ENCODE peak calls at places on chromosomes 6 and 20, in ten cellular contexts. One of them, this sample, is unnamed. For H3K4me1, the result is how much of the 10 kb centered on the place peaks cover.

GRCh38 chr20:57577679-57578475 is 17.0 kb downstream of the PCK1 start:
- DNase-seq in CD4-positive, alpha-beta memory T cell: no peak
- DNase-seq in SJSA1: no peak
- DNase-seq in lower lobe of right lung: no peak
- DNase-seq in neuronal stem cell: no peak
- DNase-seq in ascending aorta: no peak
- DNase-seq in aorta: no peak
- DNase-seq in fibroblast of lung: no peak
- DNase-seq in thoracic aorta: no peak
- DNase-seq in kidney: no peak
- DNase-seq in this sample: peak

GRCh38 chr6:122381494-122382083 is 17.9 kb upstream of the HSF2 start:
- DNase-seq in CD4-positive, alpha-beta memory T cell: peak
- DNase-seq in SJSA1: peak
- DNase-seq in lower lobe of right lung: no peak
- DNase-seq in neuronal stem cell: peak
- DNase-seq in ascending aorta: peak
- DNase-seq in aorta: peak
- DNase-seq in fibroblast of lung: peak
- DNase-seq in thoracic aorta: no peak
- DNase-seq in kidney: no peak
- DNase-seq in this sample: no peak

GRCh38 chr6:121093928-121094327 is 240.4 kb downstream of the TBC1D32 start:
- DNase-seq in CD4-positive, alpha-beta memory T cell: no peak
- DNase-seq in SJSA1: no peak
- DNase-seq in lower lobe of right lung: no peak
- DNase-seq in neuronal stem cell: no peak
- DNase-seq in ascending aorta: no peak
- DNase-seq in aorta: no peak
- DNase-seq in fibroblast of lung: peak
- DNase-seq in thoracic aorta: no peak
- DNase-seq in kidney: no peak
- DNase-seq in this sample: no peak

GRCh38 chr6:20583447-20583806 is 49.2 kb downstream of the CDKAL1 start:
- DNase-seq in CD4-positive, alpha-beta memory T cell: no peak
- DNase-seq in SJSA1: no peak
- DNase-seq in lower lobe of right lung: no peak
- DNase-seq in neuronal stem cell: no peak
- DNase-seq in ascending aorta: no peak
- DNase-seq in aorta: no peak
- DNase-seq in fibroblast of lung: no peak
- DNase-seq in thoracic aorta: no peak
- DNase-seq in kidney: no peak
- DNase-seq in this sample: no peak

GRCh38 chr20:50190251-50191064 is at the start of gene CEBPB:
- DNase-seq in CD4-positive, alpha-beta memory T cell: peak
- DNase-seq in SJSA1: peak
- DNase-seq in lower lobe of right lung: peak
- DNase-seq in neuronal stem cell: peak
- DNase-seq in ascending aorta: peak
- DNase-seq in aorta: peak
- DNase-seq in fibroblast of lung: peak
- DNase-seq in thoracic aorta: peak
- DNase-seq in kidney: peak
- DNase-seq in this sample: peak

GRCh38 chr6:9851541-9852380 is 563.1 kb downstream of the TFAP2A start:
- DNase-seq in CD4-positive, alpha-beta memory T cell: no peak
- DNase-seq in SJSA1: no peak
- DNase-seq in lower lobe of right lung: no peak
- DNase-seq in neuronal stem cell: no peak
- DNase-seq in ascending aorta: no peak
- DNase-seq in aorta: no peak
- DNase-seq in fibroblast of lung: no peak
- DNase-seq in thoracic aorta: no peak
- DNase-seq in kidney: no peak
- DNase-seq in this sample: no peak

GRCh38 chr6:116969211-116969863 is 92.3 kb downstream of the RFX6 start:
- DNase-seq in CD4-positive, alpha-beta memory T cell: no peak
- DNase-seq in SJSA1: peak
- DNase-seq in lower lobe of right lung: no peak
- DNase-seq in neuronal stem cell: peak
- DNase-seq in ascending aorta: no peak
- DNase-seq in aorta: no peak
- DNase-seq in fibroblast of lung: peak
- DNase-seq in thoracic aorta: no peak
- DNase-seq in kidney: no peak
- DNase-seq in this sample: no peak

GRCh38 chr6:25670793-25671513 is 18.9 kb downstream of the SCGN start:
- DNase-seq in CD4-positive, alpha-beta memory T cell: no peak
- DNase-seq in SJSA1: no peak
- DNase-seq in lower lobe of right lung: no peak
- DNase-seq in neuronal stem cell: no peak
- DNase-seq in ascending aorta: no peak
- DNase-seq in aorta: no peak
- DNase-seq in fibroblast of lung: no peak
- DNase-seq in thoracic aorta: no peak
- DNase-seq in kidney: no peak
- DNase-seq in this sample: no peak

GRCh38 chr6:15922510-15923307 is 206.2 kb upstream of the MYLIP start:
- DNase-seq in CD4-positive, alpha-beta memory T cell: no peak
- DNase-seq in SJSA1: no peak
- DNase-seq in lower lobe of right lung: no peak
- DNase-seq in neuronal stem cell: no peak
- DNase-seq in ascending aorta: no peak
- DNase-seq in aorta: peak
- DNase-seq in fibroblast of lung: no peak
- DNase-seq in thoracic aorta: no peak
- DNase-seq in kidney: no peak
- DNase-seq in this sample: no peak

GRCh38 chr6:11083491-11083890 is 10.1 kb upstream of the SMIM13 start:
- DNase-seq in CD4-positive, alpha-beta memory T cell: no peak
- DNase-seq in SJSA1: no peak
- DNase-seq in lower lobe of right lung: no peak
- DNase-seq in neuronal stem cell: no peak
- DNase-seq in ascending aorta: no peak
- DNase-seq in aorta: no peak
- DNase-seq in fibroblast of lung: peak
- DNase-seq in thoracic aorta: no peak
- DNase-seq in kidney: no peak
- DNase-seq in this sample: no peak

GRCh38 chr6:52982680-52983079 is 12.4 kb downstream of the GSTA4 start:
- DNase-seq in CD4-positive, alpha-beta memory T cell: no peak
- DNase-seq in SJSA1: no peak
- DNase-seq in lower lobe of right lung: no peak
- DNase-seq in neuronal stem cell: no peak
- DNase-seq in ascending aorta: no peak
- DNase-seq in aorta: no peak
- DNase-seq in fibroblast of lung: no peak
- DNase-seq in thoracic aorta: no peak
- DNase-seq in kidney: no peak
- DNase-seq in this sample: no peak

GRCh38 chr6:4820704-4821276 is 44.6 kb downstream of the CDYL start:
- DNase-seq in CD4-positive, alpha-beta memory T cell: no peak
- DNase-seq in SJSA1: no peak
- DNase-seq in lower lobe of right lung: no peak
- DNase-seq in neuronal stem cell: no peak
- DNase-seq in ascending aorta: no peak
- DNase-seq in aorta: no peak
- DNase-seq in fibroblast of lung: no peak
- DNase-seq in thoracic aorta: no peak
- DNase-seq in kidney: no peak
- DNase-seq in this sample: no peak

GRCh38 chr6:140048202-140048790 is 673.8 kb upstream of the CITED2 start:
- DNase-seq in CD4-positive, alpha-beta memory T cell: no peak
- DNase-seq in SJSA1: no peak
- DNase-seq in lower lobe of right lung: no peak
- DNase-seq in neuronal stem cell: no peak
- DNase-seq in ascending aorta: no peak
- DNase-seq in aorta: no peak
- DNase-seq in fibroblast of lung: no peak
- DNase-seq in thoracic aorta: no peak
- DNase-seq in kidney: no peak
- DNase-seq in this sample: no peak

GRCh38 chr20:9353180-9353915 is 161.0 kb upstream of the LAMP5 start:
- DNase-seq in CD4-positive, alpha-beta memory T cell: no peak
- DNase-seq in SJSA1: no peak
- DNase-seq in lower lobe of right lung: no peak
- DNase-seq in neuronal stem cell: no peak
- DNase-seq in ascending aorta: no peak
- DNase-seq in aorta: no peak
- DNase-seq in fibroblast of lung: no peak
- DNase-seq in thoracic aorta: no peak
- DNase-seq in kidney: no peak
- DNase-seq in this sample: no peak

GRCh38 chr6:150600302-150601017 is 775 bp downstream of the PLEKHG1 start:
- DNase-seq in CD4-positive, alpha-beta memory T cell: peak
- DNase-seq in SJSA1: peak
- DNase-seq in lower lobe of right lung: peak
- DNase-seq in neuronal stem cell: peak
- DNase-seq in ascending aorta: peak
- DNase-seq in aorta: peak
- DNase-seq in fibroblast of lung: peak
- DNase-seq in thoracic aorta: peak
- DNase-seq in kidney: peak
- DNase-seq in this sample: peak

GRCh38 chr6:140909620-140910019 is 1223.1 kb upstream of the GJE1 start:
- DNase-seq in CD4-positive, alpha-beta memory T cell: no peak
- DNase-seq in SJSA1: no peak
- DNase-seq in lower lobe of right lung: no peak
- DNase-seq in neuronal stem cell: no peak
- DNase-seq in ascending aorta: no peak
- DNase-seq in aorta: no peak
- DNase-seq in fibroblast of lung: peak
- DNase-seq in thoracic aorta: no peak
- DNase-seq in kidney: no peak
- DNase-seq in this sample: no peak

GRCh38 chr6:53359843-53360834 is 11.4 kb upstream of the ELOVL5 start:
- DNase-seq in CD4-positive, alpha-beta memory T cell: no peak
- DNase-seq in SJSA1: peak
- DNase-seq in lower lobe of right lung: no peak
- DNase-seq in neuronal stem cell: no peak
- DNase-seq in ascending aorta: no peak
- DNase-seq in aorta: no peak
- DNase-seq in fibroblast of lung: peak
- DNase-seq in thoracic aorta: no peak
- DNase-seq in kidney: no peak
- DNase-seq in this sample: no peak

GRCh38 chr6:169845426-169846285 is 94.2 kb downstream of the ERMARD start:
- DNase-seq in CD4-positive, alpha-beta memory T cell: no peak
- DNase-seq in SJSA1: no peak
- DNase-seq in lower lobe of right lung: no peak
- DNase-seq in neuronal stem cell: no peak
- DNase-seq in ascending aorta: peak
- DNase-seq in aorta: no peak
- DNase-seq in fibroblast of lung: no peak
- DNase-seq in thoracic aorta: no peak
- DNase-seq in kidney: no peak
- DNase-seq in this sample: no peak

DNA sequence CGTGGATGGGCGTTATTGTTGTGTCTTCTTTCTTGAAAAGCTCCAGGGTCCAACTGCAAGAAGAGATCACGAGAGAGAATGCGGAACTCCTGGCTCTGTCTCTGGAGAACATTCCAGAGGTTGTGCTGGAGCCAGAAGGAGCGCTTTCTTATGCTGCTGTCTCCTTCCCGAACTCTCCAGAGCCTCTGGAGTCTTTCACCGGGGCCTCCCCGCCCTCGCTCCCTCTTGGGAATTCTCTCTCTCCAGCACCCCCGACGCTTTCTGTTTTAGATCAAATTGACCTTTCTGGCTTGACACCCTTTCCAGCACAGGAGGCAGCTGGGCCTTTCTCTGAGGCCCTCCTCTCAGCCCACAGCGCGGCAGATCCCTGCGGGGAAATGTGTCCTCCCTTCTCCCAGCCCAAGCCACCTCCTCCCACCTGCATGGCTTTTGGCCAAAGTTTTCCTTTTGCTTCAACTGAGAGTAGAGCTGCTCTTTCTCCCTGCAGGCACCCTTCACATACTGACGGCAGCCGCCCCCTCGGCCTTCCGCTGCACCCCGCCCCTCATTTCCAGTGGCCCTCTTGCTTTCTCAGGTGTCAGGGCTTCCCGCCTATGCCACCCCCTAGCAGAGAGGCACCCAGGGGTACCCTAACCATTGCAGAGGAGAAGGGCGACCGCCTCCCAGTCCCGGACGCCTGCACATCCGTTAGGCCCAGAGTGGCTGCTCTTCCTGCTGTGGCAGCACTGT is 6.6 kb upstream of the CCR6 start:
- DNase-seq in CD4-positive, alpha-beta memory T cell: no peak
- DNase-seq in SJSA1: no peak
- DNase-seq in lower lobe of right lung: no peak
- DNase-seq in neuronal stem cell: no peak
- DNase-seq in ascending aorta: no peak
- DNase-seq in aorta: no peak
- DNase-seq in fibroblast of lung: no peak
- DNase-seq in thoracic aorta: no peak
- DNase-seq in kidney: peak
- DNase-seq in this sample: no peak
- H3K4me1 ChIP-seq in CD4-positive, alpha-beta memory T cell: half or more
- H3K4me1 ChIP-seq in SJSA1: under half
- H3K4me1 ChIP-seq in lower lobe of right lung: under half
- H3K4me1 ChIP-seq in neuronal stem cell: under half
- H3K4me1 ChIP-seq in ascending aorta: under half
- H3K4me1 ChIP-seq in aorta: under half
- H3K4me1 ChIP-seq in fibroblast of lung: under half
- H3K4me1 ChIP-seq in thoracic aorta: under half
- H3K4me1 ChIP-seq in kidney: under half
- H3K4me1 ChIP-seq in this sample: under half

GRCh38 chr6:41332842-41333736 is 2.3 kb upstream of the NCR2 start:
- DNase-seq in CD4-positive, alpha-beta memory T cell: no peak
- DNase-seq in SJSA1: no peak
- DNase-seq in lower lobe of right lung: no peak
- DNase-seq in neuronal stem cell: no peak
- DNase-seq in ascending aorta: no peak
- DNase-seq in aorta: no peak
- DNase-seq in fibroblast of lung: no peak
- DNase-seq in thoracic aorta: no peak
- DNase-seq in kidney: no peak
- DNase-seq in this sample: no peak
- H3K4me1 ChIP-seq in CD4-positive, alpha-beta memory T cell: under half
- H3K4me1 ChIP-seq in SJSA1: under half
- H3K4me1 ChIP-seq in lower lobe of right lung: under half
- H3K4me1 ChIP-seq in neuronal stem cell: under half
- H3K4me1 ChIP-seq in ascending aorta: under half
- H3K4me1 ChIP-seq in aorta: under half
- H3K4me1 ChIP-seq in fibroblast of lung: under half
- H3K4me1 ChIP-seq in thoracic aorta: under half
- H3K4me1 ChIP-seq in kidney: under half
- H3K4me1 ChIP-seq in this sample: under half

GRCh38 chr20:21511485-21511849 is 2.4 kb downstream of the NKX2-2 start:
- DNase-seq in CD4-positive, alpha-beta memory T cell: no peak
- DNase-seq in SJSA1: no peak
- DNase-seq in lower lobe of right lung: no peak
- DNase-seq in neuronal stem cell: no peak
- DNase-seq in ascending aorta: no peak
- DNase-seq in aorta: no peak
- DNase-seq in fibroblast of lung: no peak
- DNase-seq in thoracic aorta: no peak
- DNase-seq in kidney: no peak
- DNase-seq in this sample: no peak
- H3K4me1 ChIP-seq in CD4-positive, alpha-beta memory T cell: half or more
- H3K4me1 ChIP-seq in SJSA1: under half
- H3K4me1 ChIP-seq in lower lobe of right lung: half or more
- H3K4me1 ChIP-seq in neuronal stem cell: under half
- H3K4me1 ChIP-seq in ascending aorta: under half
- H3K4me1 ChIP-seq in aorta: under half
- H3K4me1 ChIP-seq in fibroblast of lung: under half
- H3K4me1 ChIP-seq in thoracic aorta: half or more
- H3K4me1 ChIP-seq in kidney: under half
- H3K4me1 ChIP-seq in this sample: under half

GRCh38 chr6:3739311-3739897 is 12.1 kb downstream of the PXDC1 start:
- DNase-seq in CD4-positive, alpha-beta memory T cell: no peak
- DNase-seq in SJSA1: no peak
- DNase-seq in lower lobe of right lung: no peak
- DNase-seq in neuronal stem cell: no peak
- DNase-seq in ascending aorta: peak
- DNase-seq in aorta: peak
- DNase-seq in fibroblast of lung: no peak
- DNase-seq in thoracic aorta: no peak
- DNase-seq in kidney: peak
- DNase-seq in this sample: no peak
- H3K4me1 ChIP-seq in CD4-positive, alpha-beta memory T cell: under half
- H3K4me1 ChIP-seq in SJSA1: under half
- H3K4me1 ChIP-seq in lower lobe of right lung: half or more
- H3K4me1 ChIP-seq in neuronal stem cell: under half
- H3K4me1 ChIP-seq in ascending aorta: half or more
- H3K4me1 ChIP-seq in aorta: under half
- H3K4me1 ChIP-seq in fibroblast of lung: under half
- H3K4me1 ChIP-seq in thoracic aorta: half or more
- H3K4me1 ChIP-seq in kidney: under half
- H3K4me1 ChIP-seq in this sample: under half